ENCODE peak calls at places on chromosomes 12 and 14, in seven cellular contexts. X is adrenal gland; U is HL-60; E is bronchial epithelial cell; G is nephron progenitor cell; Q is activated T-helper 1 cell treated with anti-CD3 and anti-CD28 coated beads, Interleukin-2, amount 50 U/mL, for 16 hours; A is omental fat pad. B is an unnamed sample.

GRCh38 chr12:52633383-52633782 is 15.0 kb upstream of the KRT73 start:
- DNase-seq in A (no peak), E (no peak), G (no peak), U (peak; percentile 59), X (no peak), Q (no peak), B (no peak)

GRCh38 chr14:29846339-29847129 is 81.1 kb downstream of the PRKD1 start:
- DNase-seq in U (no peak), X (no peak), Q (no peak), A (no peak), E (peak; percentile 73), G (no peak), B (no peak)

GRCh38 chr12:51925400-51926063 is 18.2 kb downstream of the ACVRL1 start:
- DNase-seq in Q (no peak), U (no peak), X (no peak), G (no peak), E (no peak), A (no peak), B (peak; percentile 54)

GRCh38 chr14:36773136-36773540 is 111.5 kb downstream of the PAX9 start:
- DNase-seq in U (no peak), E (peak; percentile 83), X (peak; percentile 21), G (no peak), Q (no peak), A (no peak), B (no peak)

GRCh38 chr12:2291182-2291832 is 238.5 kb downstream of the CACNA1C start:
- DNase-seq in A (no peak), X (peak; percentile 33), G (peak; percentile 47), U (peak; percentile 70), Q (no peak), E (peak; percentile 19), B (peak; percentile 61)

GRCh38 chr12:84637926-84638325 is 274.7 kb downstream of the SLC6A15 start:
- DNase-seq in Q (no peak), G (no peak), X (no peak), E (no peak), U (no peak), A (no peak), B (no peak)

GRCh38 chr14:104705340-104706047 is 16.1 kb downstream of the INF2 start:
- DNase-seq in X (no peak), E (no peak), G (no peak), A (no peak), U (no peak), Q (no peak), B (no peak)

GRCh38 chr12:112850343-112850742 is 56.4 kb upstream of the OAS1 start:
- DNase-seq in Q (no peak), G (no peak), U (no peak), X (no peak), A (no peak), E (no peak), B (no peak)

GRCh38 chr12:3458041-3458440 is 33.0 kb upstream of the PRMT8 start:
- DNase-seq in E (peak; percentile 95), Q (no peak), G (no peak), U (no peak), X (no peak), A (no peak), B (no peak)

GRCh38 chr14:50347521-50347920 is 35.4 kb downstream of the DMAC2L start:
- DNase-seq in A (no peak), U (no peak), X (no peak), G (no peak), E (peak; percentile 85), Q (no peak), B (no peak)

GRCh38 chr12:57461904-57462306 is 2.3 kb downstream of the GLI1 start:
- DNase-seq in A (no peak), G (no peak), U (no peak), E (no peak), Q (no peak), X (no peak), B (no peak)

GRCh38 chr12:62802981-62803380 is 132.0 kb downstream of the PPM1H start:
- DNase-seq in U (no peak), E (no peak), Q (no peak), G (no peak), A (no peak), X (no peak), B (no peak)

GRCh38 chr14:35504260-35504659 is 29.7 kb upstream of the INSM2 start:
- DNase-seq in Q (no peak), X (no peak), U (no peak), G (no peak), A (no peak), E (no peak), B (no peak)

GRCh38 chr14:86798330-86798729 is 1194.7 kb downstream of the GALC start:
- DNase-seq in G (no peak), X (no peak), E (no peak), A (no peak), U (no peak), Q (no peak), B (no peak)

GRCh38 chr12:77352941-77353340 is 287.6 kb upstream of the E2F7 start:
- DNase-seq in X (no peak), Q (no peak), A (no peak), E (no peak), G (no peak), U (no peak), B (no peak)

GRCh38 chr14:101495284-101495683 is 66.0 kb upstream of the DIO3 start:
- DNase-seq in U (no peak), G (no peak), A (no peak), E (no peak), X (no peak), Q (no peak), B (peak; percentile 37)

GRCh38 chr12:2052861-2053674 is at the start of gene CACNA1C:
- DNase-seq in G (peak; percentile 81), E (no peak), X (peak; percentile 39), A (no peak), Q (no peak), U (peak; percentile 26), B (peak; percentile 78)

GRCh38 chr12:104790296-104791125 is 167.6 kb downstream of the SLC41A2 start:
- DNase-seq in G (peak; percentile 67), X (peak; percentile 59), U (no peak), A (no peak), Q (peak; percentile 14), E (no peak), B (no peak)

GRCh38 chr12:53052419-53053222 is 2.8 kb downstream of the TNS2 start:
- DNase-seq in A (no peak), E (peak; percentile 34), Q (no peak), X (peak; percentile 92), G (no peak), U (no peak), B (peak; percentile 92)

GRCh38 chr12:4164591-4165558 is 108.7 kb upstream of the CCND2 start:
- DNase-seq in E (peak; percentile 69), Q (peak; percentile 27), U (peak; percentile 21), A (no peak), G (peak; percentile 76), X (peak; percentile 61), B (peak; percentile 66)

GRCh38 chr12:68236421-68237059 is 10.9 kb upstream of the IL26 start:
- DNase-seq in A (no peak), Q (no peak), U (no peak), G (no peak), X (no peak), E (peak; percentile 8), B (no peak)

GRCh38 chr14:43172899-43173548 is 1334.1 kb downstream of the FSCB start:
- DNase-seq in Q (no peak), E (no peak), X (no peak), U (no peak), A (no peak), G (no peak), B (no peak)

GRCh38 chr14:52188381-52188780 is 79.1 kb upstream of the PTGDR start:
- DNase-seq in Q (no peak), X (no peak), A (no peak), U (no peak), G (no peak), E (peak; percentile 13), B (no peak)

GRCh38 chr14:20857207-20857606 is 34.0 kb upstream of the RNASE3 start:
- DNase-seq in U (no peak), Q (no peak), X (no peak), G (no peak), A (no peak), E (no peak), B (no peak)

GRCh38 chr12:54051916-54052744 is 1.5 kb upstream of the HOXC4 start:
- DNase-seq in Q (no peak), E (no peak), G (peak; percentile 80), X (no peak), A (no peak), U (no peak), B (no peak)

GRCh38 chr14:75479770-75480600 is 42.3 kb upstream of the BATF start:
- DNase-seq in U (peak; percentile 14), X (no peak), G (no peak), Q (no peak), E (no peak), A (no peak), B (peak; percentile 43)

GRCh38 chr14:59688224-59689170 is 111.9 kb upstream of the CCDC175 start:
- DNase-seq in Q (no peak), E (peak; percentile 58), U (peak; percentile 61), A (no peak), G (peak; percentile 55), X (peak; percentile 32), B (peak; percentile 83)

GRCh38 chr12:1716215-1716862 is 25.5 kb downstream of the ADIPOR2 start:
- DNase-seq in Q (no peak), X (no peak), U (no peak), A (no peak), E (no peak), G (no peak), B (no peak)

GRCh38 chr14:45251912-45252311 is 1.1 kb downstream of the MIS18BP1 start:
- DNase-seq in X (no peak), G (no peak), A (no peak), E (peak; percentile 40), U (peak; percentile 77), Q (no peak), B (no peak)

GRCh38 chr12:83971781-83972180 is 940.8 kb downstream of the SLC6A15 start:
- DNase-seq in E (no peak), A (no peak), U (no peak), Q (no peak), X (no peak), G (no peak), B (no peak)

GRCh38 chr12:113437729-113438100 is 15.5 kb downstream of the SDSL start:
- DNase-seq in U (no peak), E (no peak), A (no peak), X (no peak), Q (no peak), G (no peak), B (no peak)

GRCh38 chr14:66315548-66315947 is 170.6 kb upstream of the CCDC196 start:
- DNase-seq in U (no peak), G (no peak), A (no peak), X (no peak), E (no peak), Q (no peak), B (no peak)

GRCh38 chr12:76883151-76883550 is 4.3 kb upstream of the CSRP2 start:
- DNase-seq in X (no peak), U (no peak), Q (no peak), A (no peak), E (peak; percentile 64), G (no peak), B (no peak)